ENCODE peak calls at places on chromosomes 6 and 20, in five cellular contexts. L is SJSA1, R is testis, S is Caco-2, V is Karpas-422. Q is an unnamed sample. For H3K4me1, the result is how much of the 10 kb centered on the place peaks cover.

GRCh38 chr6:109239192-109239917 is 142.9 kb downstream of the CD164 start:
- DNase-seq in L (peak), R (no peak), S (no peak), V (no peak), Q (no peak)

GRCh38 chr6:10411915-10412164 is 3.0 kb downstream of the TFAP2A start:
- DNase-seq in L (no peak), R (no peak), S (no peak), V (no peak), Q (no peak)

GRCh38 chr6:74409447-74409846 is 713.4 kb downstream of the CD109 start:
- DNase-seq in L (peak), R (no peak), S (no peak), V (peak), Q (no peak)

GRCh38 chr20:62089393-62089792 is 23.7 kb upstream of the TAF4 start:
- DNase-seq in L (no peak), R (no peak), S (no peak), V (no peak), Q (no peak)

GRCh38 chr20:58634121-58634817 is 16.8 kb upstream of the STX16 start:
- DNase-seq in L (no peak), R (no peak), S (peak), V (no peak), Q (no peak)

GRCh38 chr6:166336847-166337246 is 5.5 kb downstream of the SFT2D1 start:
- DNase-seq in L (no peak), R (no peak), S (no peak), V (no peak), Q (no peak)

GRCh38 chr6:158758464-158758863 is 60.7 kb downstream of the EZR start:
- DNase-seq in L (no peak), R (no peak), S (no peak), V (no peak), Q (no peak)

GRCh38 chr20:22473293-22473692 is 111.1 kb downstream of the FOXA2 start:
- DNase-seq in L (no peak), R (no peak), S (no peak), V (peak), Q (no peak)

GRCh38 chr6:167096991-167097390 is 25.9 kb upstream of the CCR6 start:
- DNase-seq in L (no peak), R (no peak), S (no peak), V (no peak), Q (no peak)

GRCh38 chr6:138036955-138037592 is 70.1 kb downstream of the PERP start:
- DNase-seq in L (no peak), R (no peak), S (no peak), V (no peak), Q (no peak)

GRCh38 chr6:42756713-42757112 is 10.8 kb upstream of the TBCC start:
- DNase-seq in L (no peak), R (no peak), S (no peak), V (no peak), Q (no peak)

GRCh38 chr6:37972994-37973757 is 153.6 kb downstream of the ZFAND3 start:
- DNase-seq in L (no peak), R (no peak), S (no peak), V (no peak), Q (no peak)

GRCh38 chr6:169931223-169931760 is 179.9 kb downstream of the ERMARD start:
- DNase-seq in L (no peak), R (no peak), S (no peak), V (no peak), Q (no peak)

GRCh38 chr20:3766832-3767433 is 620 bp downstream of the ADISSP start:
- DNase-seq in L (no peak), R (no peak), S (no peak), V (peak), Q (peak)

GRCh38 chr20:953742-954141 is 37.6 kb upstream of the ANGPT4 start:
- DNase-seq in L (no peak), R (peak), S (no peak), V (no peak), Q (no peak)

GRCh38 chr6:26223677-26224546 is 136.7 kb downstream of the HFE start:
- DNase-seq in L (peak), R (peak), S (peak), V (no peak), Q (no peak)

GRCh38 chr6:135257641-135258405 is 76.7 kb downstream of the MYB start:
- DNase-seq in L (no peak), R (no peak), S (no peak), V (no peak), Q (no peak)

GRCh38 chr6:88813045-88813444 is 150.4 kb downstream of the RNGTT start:
- DNase-seq in L (no peak), R (no peak), S (no peak), V (no peak), Q (no peak)

DNA sequence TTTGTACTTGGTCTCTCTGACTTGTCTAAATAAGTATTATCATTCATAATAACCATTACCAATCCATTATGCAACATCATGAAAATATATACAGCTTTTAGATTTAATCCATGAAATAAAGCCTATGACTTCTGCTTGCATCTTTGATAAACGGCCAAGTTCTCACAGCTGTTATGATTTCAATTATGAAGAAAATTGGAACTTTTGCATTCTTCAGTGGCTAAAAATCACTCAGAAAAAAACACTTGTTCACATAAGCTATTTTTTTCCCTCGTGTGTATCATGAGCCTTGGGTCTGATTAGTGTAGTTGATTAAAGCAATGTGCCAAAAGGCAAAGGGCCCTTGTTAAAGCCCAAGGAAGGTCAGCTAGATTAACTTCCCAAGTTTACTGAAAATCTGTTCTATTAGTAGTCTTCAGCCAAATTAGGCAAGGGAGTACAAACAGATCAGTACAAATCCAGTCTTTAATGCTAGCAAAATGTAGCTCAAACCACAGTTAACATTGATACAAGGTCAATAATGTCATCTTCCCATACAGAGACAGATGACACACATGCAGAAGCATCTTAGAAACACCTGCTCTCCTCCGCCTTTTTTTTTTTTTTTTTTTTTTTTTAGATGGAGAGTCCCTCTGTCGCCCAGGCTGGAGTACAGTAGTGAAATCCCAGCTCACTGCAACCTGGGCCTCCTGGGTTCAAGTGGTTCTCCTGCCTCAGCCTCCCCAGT is 69.9 kb downstream of the SGK1 start:
- DNase-seq in L (no peak), R (no peak), S (no peak), V (no peak), Q (no peak)
- H3K4me1 ChIP-seq in L (under half), R (under half), S (under half), V (under half), Q (under half)

DNA sequence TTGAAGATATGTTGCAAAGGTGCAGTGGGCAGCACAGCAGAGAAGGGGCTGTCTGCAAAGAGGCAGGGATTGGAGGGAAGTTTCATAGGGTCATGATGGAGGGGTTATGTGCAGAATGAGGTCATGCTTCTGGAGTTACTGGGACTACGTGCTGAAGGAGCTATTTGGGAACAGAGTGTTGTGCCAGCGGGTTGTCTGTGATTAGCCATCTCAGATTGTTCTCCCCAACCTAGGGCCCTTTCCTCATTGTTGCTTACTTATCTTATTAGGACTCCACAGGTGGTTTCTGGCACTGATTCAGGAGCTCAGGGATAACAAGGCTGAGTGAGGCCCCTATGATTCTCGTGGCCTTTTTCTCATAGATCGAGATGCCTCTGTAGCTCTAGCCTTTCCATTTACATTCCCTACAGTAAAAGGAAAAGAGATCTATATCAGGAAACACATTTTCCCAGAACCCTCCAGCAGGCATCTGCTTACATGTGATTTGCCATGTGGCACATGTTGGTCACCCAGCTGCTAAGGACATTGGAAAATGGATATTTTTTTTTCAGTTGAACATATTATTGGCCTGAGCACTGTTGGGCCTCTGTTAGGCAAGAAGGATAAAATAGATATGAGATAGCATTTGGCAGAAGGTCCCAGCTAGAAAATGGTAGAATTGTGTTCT is 429.6 kb upstream of the PLCB4 start:
- DNase-seq in L (no peak), R (no peak), S (no peak), V (no peak), Q (no peak)
- H3K4me3 ChIP-seq in L (no peak), R (no peak), S (no peak), V (no peak), Q (no peak)

DNA sequence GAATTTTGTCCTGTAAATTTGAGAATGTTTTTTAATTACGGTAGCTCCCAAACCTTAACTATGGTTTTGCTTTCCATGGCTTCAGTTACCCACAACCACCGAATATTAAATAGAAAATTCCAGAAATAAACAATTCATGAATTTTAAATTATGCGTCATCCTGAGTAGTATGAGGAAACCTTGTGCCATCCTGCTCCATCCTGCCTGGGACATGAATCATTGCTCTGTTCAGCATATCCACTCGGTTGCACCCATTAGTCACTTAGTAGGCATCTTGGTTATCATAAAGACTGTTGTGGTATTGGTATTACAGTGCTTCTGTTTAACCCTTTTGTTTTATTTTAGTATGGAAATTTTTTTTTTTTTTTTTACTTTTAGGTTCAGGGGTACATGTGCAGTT is 39.7 kb downstream of the KCNS1 start:
- DNase-seq in L (peak), R (no peak), S (no peak), V (no peak), Q (no peak)
- H3K4me1 ChIP-seq in L (under half), R (under half), S (under half), V (under half), Q (under half)

GRCh38 chr6:35320031-35320410 is 22.3 kb upstream of the PPARD start:
- DNase-seq in L (no peak), R (no peak), S (no peak), V (peak), Q (no peak)

GRCh38 chr6:35318200-35318844 is 20.7 kb downstream of the DEF6 start:
- DNase-seq in L (peak), R (peak), S (peak), V (peak), Q (no peak)

GRCh38 chr6:35317483-35318199 is 20.0 kb downstream of the DEF6 start:
- DNase-seq in L (no peak), R (peak), S (no peak), V (peak), Q (no peak)

GRCh38 chr6:35319346-35320030 is 21.9 kb downstream of the DEF6 start:
- DNase-seq in L (no peak), R (no peak), S (no peak), V (peak), Q (no peak)

GRCh38 chr6:35318845-35319220 is 21.2 kb downstream of the DEF6 start:
- DNase-seq in L (no peak), R (no peak), S (no peak), V (peak), Q (no peak)
- H3K4me3 ChIP-seq in L (peak), R (peak), S (peak), V (no peak), Q (no peak)

GRCh38 chr6:39059496-39060310 is 11.1 kb downstream of the GLP1R start:
- DNase-seq in L (no peak), R (no peak), S (no peak), V (no peak), Q (no peak)
- H3K4me1 ChIP-seq in L (under half), R (under half), S (under half), V (under half), Q (under half)

DNA sequence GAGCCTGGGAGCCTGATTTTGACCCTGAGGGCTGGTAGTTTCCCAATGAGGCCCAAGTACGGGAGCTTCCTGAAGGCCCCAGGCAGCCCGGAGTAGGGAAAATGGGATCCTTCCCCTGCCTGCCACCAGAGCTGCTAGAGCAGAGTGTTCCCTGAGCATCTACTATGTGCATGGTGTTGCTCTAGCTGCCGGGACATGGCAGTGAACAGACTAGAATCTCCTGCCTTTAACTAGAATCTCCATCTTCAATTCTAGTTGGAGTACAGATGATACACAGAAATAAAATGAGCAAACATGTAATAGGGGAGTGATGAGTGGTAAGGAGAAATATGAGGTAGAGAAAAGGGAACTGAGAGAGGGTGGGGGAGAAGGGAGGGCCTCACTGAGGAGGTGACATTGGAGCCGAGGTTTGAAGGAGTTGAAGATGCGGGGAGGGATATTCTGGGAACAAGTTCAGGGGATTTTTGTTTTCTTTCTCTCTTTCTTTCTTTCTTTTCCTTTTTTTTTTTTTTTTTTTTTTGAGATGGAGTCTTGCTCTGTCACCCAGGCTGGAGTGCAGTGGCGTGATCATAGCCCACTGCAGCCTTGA is 18.5 kb downstream of the VSTM2L start:
- DNase-seq in L (no peak), R (no peak), S (no peak), V (no peak), Q (no peak)
- H3K4me3 ChIP-seq in L (no peak), R (no peak), S (no peak), V (no peak), Q (no peak)

GRCh38 chr6:90195094-90195793 is 101.4 kb downstream of the BACH2 start:
- DNase-seq in L (no peak), R (no peak), S (no peak), V (no peak), Q (no peak)

GRCh38 chr6:90192857-90193256 is 103.8 kb downstream of the BACH2 start:
- DNase-seq in L (no peak), R (no peak), S (no peak), V (no peak), Q (peak)

GRCh38 chr6:90193359-90193758 is 103.3 kb downstream of the BACH2 start:
- DNase-seq in L (no peak), R (no peak), S (no peak), V (no peak), Q (no peak)

GRCh38 chr6:90190752-90191393 is 105.8 kb downstream of the BACH2 start:
- DNase-seq in L (no peak), R (no peak), S (no peak), V (no peak), Q (no peak)

GRCh38 chr6:90194371-90194841 is 102.2 kb downstream of the BACH2 start:
- DNase-seq in L (peak), R (no peak), S (no peak), V (no peak), Q (no peak)
- H3K4me1 ChIP-seq in L (under half), R (under half), S (under half), V (under half), Q (under half)